ENCODE peak calls at places on chromosomes 6 and 20, in eight cellular contexts. C is K562, N is ovary, I is left lung, Z is AG10803, V is cardiac muscle cell, B is IMR-90, Y is breast epithelium. M is an unnamed sample.

GRCh38 chr6:3510617-3511016 is 53.8 kb upstream of the SLC22A23 start:
- DNase-seq in C (no peak), N (no peak), I (no peak), Z (no peak), V (no peak), B (no peak), Y (no peak), M (no peak)

GRCh38 chr20:42359617-42360016 is 741.4 kb upstream of the CHD6 start:
- DNase-seq in C (no peak), N (no peak), I (no peak), Z (no peak), V (no peak), B (no peak), Y (no peak), M (no peak)

GRCh38 chr6:15430947-15431405 is 185.1 kb downstream of the JARID2 start:
- DNase-seq in C (no peak), N (no peak), I (no peak), Z (peak), V (no peak), B (no peak), Y (no peak), M (no peak)

GRCh38 chr6:142297996-142298753 is 3.6 kb upstream of the ADGRG6 start:
- DNase-seq in C (no peak), N (no peak), I (no peak), Z (peak), V (no peak), B (peak), Y (no peak), M (no peak)

GRCh38 chr6:95094751-95095150 is 482.6 kb upstream of the MANEA start:
- DNase-seq in C (no peak), N (no peak), I (no peak), Z (peak), V (no peak), B (peak), Y (no peak), M (no peak)

GRCh38 chr6:79657238-79657637 is 26.1 kb downstream of the SH3BGRL2 start:
- DNase-seq in C (no peak), N (no peak), I (no peak), Z (no peak), V (no peak), B (no peak), Y (no peak), M (no peak)

GRCh38 chr20:21154692-21155091 is 28.8 kb downstream of the KIZ start:
- DNase-seq in C (no peak), N (no peak), I (no peak), Z (no peak), V (no peak), B (no peak), Y (no peak), M (no peak)

GRCh38 chr20:43736588-43737091 is 9.8 kb upstream of the GTSF1L start:
- DNase-seq in C (peak), N (no peak), I (no peak), Z (peak), V (no peak), B (peak), Y (no peak), M (no peak)

GRCh38 chr20:32731882-32732266 is 11.4 kb downstream of the COMMD7 start:
- DNase-seq in C (no peak), N (no peak), I (peak), Z (no peak), V (no peak), B (no peak), Y (no peak), M (no peak)

GRCh38 chr6:159390384-159390783 is 221.2 kb downstream of the FNDC1 start:
- DNase-seq in C (no peak), N (peak), I (no peak), Z (peak), V (no peak), B (no peak), Y (no peak), M (no peak)

GRCh38 chr6:150241751-150242150 is 98.9 kb downstream of the PPP1R14C start:
- DNase-seq in C (no peak), N (no peak), I (no peak), Z (no peak), V (no peak), B (no peak), Y (no peak), M (no peak)

GRCh38 chr6:108114861-108115597 is 40.5 kb upstream of the OSTM1 start:
- DNase-seq in C (no peak), N (peak), I (peak), Z (peak), V (peak), B (peak), Y (no peak), M (no peak)

GRCh38 chr20:38286586-38287502 is 17.1 kb upstream of the BPI start:
- DNase-seq in C (no peak), N (no peak), I (no peak), Z (no peak), V (no peak), B (no peak), Y (no peak), M (no peak)

GRCh38 chr6:27168586-27169443 is 78.7 kb upstream of the PRSS16 start:
- DNase-seq in C (peak), N (no peak), I (no peak), Z (peak), V (no peak), B (peak), Y (no peak), M (no peak)

GRCh38 chr6:13217206-13217905 is 111.0 kb downstream of the TBC1D7 start:
- DNase-seq in C (no peak), N (no peak), I (no peak), Z (peak), V (peak), B (peak), Y (no peak), M (peak)

DNA sequence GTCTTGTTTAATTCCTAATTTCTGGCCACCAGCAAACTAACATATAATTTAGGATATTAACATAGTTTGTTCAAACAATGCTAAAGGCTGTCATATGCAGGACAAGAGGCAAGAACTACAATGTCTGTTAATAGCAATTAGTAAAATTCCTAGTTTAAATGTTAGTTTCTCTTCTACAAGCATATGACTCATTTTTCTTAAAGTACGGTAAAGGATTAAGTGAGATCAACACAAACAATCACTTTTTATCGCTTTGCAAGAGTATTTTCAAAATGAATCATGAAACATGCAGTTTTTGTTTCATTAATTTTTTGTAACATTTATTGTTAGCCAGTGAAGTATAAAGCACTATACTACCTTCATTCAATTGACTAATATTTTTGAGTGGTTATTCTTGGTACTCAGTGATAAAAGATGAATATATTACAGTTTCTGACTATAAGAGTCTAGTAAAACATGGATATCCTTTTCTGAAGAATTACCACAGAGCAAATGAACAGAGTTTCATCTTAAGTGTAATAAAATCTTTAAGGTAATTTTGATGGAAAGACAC is 138.6 kb downstream of the AHI1 start:
- DNase-seq in C (no peak), N (no peak), I (no peak), Z (peak), V (no peak), B (peak), Y (no peak), M (no peak)
- H3K4me3 ChIP-seq in C (no peak), N (no peak), I (no peak), Z (no peak), V (no peak), B (peak), Y (no peak), M (no peak)

DNA sequence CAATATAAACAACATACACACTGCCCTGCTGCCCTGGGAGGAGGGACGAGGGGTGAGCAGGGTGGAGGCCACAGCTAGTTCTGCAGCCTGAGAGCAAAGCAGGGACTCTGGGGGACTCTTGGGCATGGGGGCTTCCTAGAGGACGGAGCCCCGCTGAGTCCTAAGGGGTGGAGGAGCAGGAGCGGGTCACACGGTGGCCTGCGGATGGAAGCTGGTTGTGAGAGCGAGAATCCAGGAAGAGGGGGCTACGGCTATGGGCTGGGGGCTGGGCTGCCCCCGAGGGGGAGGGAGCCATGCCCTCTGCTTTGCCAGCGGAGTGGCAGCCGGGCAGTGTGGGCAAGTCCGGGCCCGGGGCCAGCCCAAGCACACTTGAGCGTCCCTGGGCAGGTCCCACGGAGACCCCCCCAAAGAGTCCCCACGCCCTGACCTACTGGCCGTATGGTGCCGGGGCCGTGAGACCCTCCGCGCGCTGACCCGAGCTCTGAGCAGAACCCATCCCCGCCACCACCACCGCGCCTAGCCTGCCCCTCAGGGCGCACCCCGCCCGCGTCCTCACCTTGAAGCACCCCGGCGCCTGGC is 369 bp downstream of the ADAM33 start:
- DNase-seq in C (no peak), N (no peak), I (no peak), Z (no peak), V (no peak), B (no peak), Y (no peak), M (no peak)
- H3K4me3 ChIP-seq in C (no peak), N (peak), I (peak), Z (peak), V (no peak), B (no peak), Y (peak), M (no peak)

GRCh38 chr6:28880894-28881780 is 42.6 kb downstream of the TRIM27 start:
- DNase-seq in C (peak), N (peak), I (no peak), Z (peak), V (peak), B (peak), Y (peak), M (no peak)
- H3K4me3 ChIP-seq in C (peak), N (peak), I (peak), Z (peak), V (peak), B (peak), Y (peak), M (peak)

GRCh38 chr20:62923669-62924566 is 2.4 kb downstream of the DIDO1 start:
- DNase-seq in C (no peak), N (no peak), I (no peak), Z (no peak), V (no peak), B (no peak), Y (no peak), M (no peak)
- H3K4me3 ChIP-seq in C (peak), N (peak), I (no peak), Z (peak), V (no peak), B (peak), Y (peak), M (peak)

M was measured in SK-N-MC.